ENCODE peak calls at places on chromosomes 7 and 10, in five cellular contexts. D is body of pancreas; A is coronary artery; O is A549; Z is CD8-positive, alpha-beta T cell. L is an unnamed sample.

GRCh38 chr7:105306160-105306784 is 82.4 kb downstream of the SRPK2 start:
- DNase-seq in D (no peak), A (no peak), O (no peak), Z (no peak), L (no peak)

GRCh38 chr7:64879097-64879730 is 23.9 kb upstream of the ZNF273 start:
- DNase-seq in D (no peak), A (peak; percentile 63), O (no peak), Z (no peak), L (no peak)

GRCh38 chr7:47428052-47428779 is 153.7 kb downstream of the TNS3 start:
- DNase-seq in D (no peak), A (peak; percentile 50), O (no peak), Z (no peak), L (no peak)

GRCh38 chr7:82778021-82778420 is 334.4 kb upstream of the CACNA2D1 start:
- DNase-seq in D (no peak), A (no peak), O (no peak), Z (no peak), L (no peak)

GRCh38 chr10:2341298-2341697 is 604.0 kb upstream of the ADARB2 start:
- DNase-seq in D (no peak), A (no peak), O (no peak), Z (no peak), L (no peak)

GRCh38 chr10:73843254-73843653 is 31.1 kb downstream of the CAMK2G start:
- DNase-seq in D (no peak), A (no peak), O (peak; percentile 30), Z (no peak), L (no peak)

GRCh38 chr10:24518981-24519597 is 204.6 kb downstream of the ARHGAP21 start:
- DNase-seq in D (peak; percentile 70), A (no peak), O (peak; percentile 57), Z (no peak), L (peak; percentile 21)

GRCh38 chr7:107937514-107937913 is 46.5 kb downstream of the DLD start:
- DNase-seq in D (no peak), A (no peak), O (no peak), Z (no peak), L (no peak)

GRCh38 chr10:43177588-43177987 is 39.3 kb downstream of the CSGALNACT2 start:
- DNase-seq in D (no peak), A (no peak), O (no peak), Z (no peak), L (no peak)

GRCh38 chr10:27744478-27745379 is 890 bp downstream of the MKX start:
- DNase-seq in D (peak; percentile 15), A (peak; percentile 81), O (peak; percentile 33), Z (peak; percentile 25), L (no peak)

GRCh38 chr10:124744047-124744687 is at the start of gene FAM53B:
- DNase-seq in D (peak; percentile 85), A (no peak), O (peak; percentile 82), Z (peak; percentile 80), L (no peak)

GRCh38 chr10:33478089-33478674 is 143.7 kb upstream of the NRP1 start:
- DNase-seq in D (no peak), A (no peak), O (no peak), Z (no peak), L (no peak)

GRCh38 chr10:133511907-133512528 is 15.1 kb upstream of the CYP2E1 start:
- DNase-seq in D (no peak), A (no peak), O (no peak), Z (no peak), L (no peak)

GRCh38 chr10:30591249-30591670 is 38.3 kb downstream of the LYZL2 start:
- DNase-seq in D (peak; percentile 33), A (no peak), O (peak; percentile 67), Z (no peak), L (peak; percentile 10)

GRCh38 chr10:133384071-133384470 is 5.0 kb downstream of the PAOX start:
- DNase-seq in D (no peak), A (no peak), O (no peak), Z (no peak), L (no peak)

GRCh38 chr10:95748349-95748748 is 7.6 kb upstream of the ENTPD1 start:
- DNase-seq in D (no peak), A (no peak), O (no peak), Z (no peak), L (no peak)

GRCh38 chr10:60171436-60172013 is 218.2 kb downstream of the ANK3 start:
- DNase-seq in D (no peak), A (no peak), O (peak; percentile 65), Z (no peak), L (no peak)

GRCh38 chr7:78149787-78150186 is 351.2 kb downstream of the PHTF2 start:
- DNase-seq in D (no peak), A (no peak), O (no peak), Z (no peak), L (peak; percentile 41)

GRCh38 chr7:22851140-22851539 is 28.5 kb upstream of the TOMM7 start:
- DNase-seq in D (no peak), A (no peak), O (no peak), Z (no peak), L (no peak)

GRCh38 chr10:82150123-82150900 is 275.3 kb downstream of the NRG3 start:
- DNase-seq in D (peak; percentile 30), A (no peak), O (peak; percentile 25), Z (no peak), L (no peak)

GRCh38 chr7:34720289-34720688 is 62.3 kb downstream of the NPSR1 start:
- DNase-seq in D (no peak), A (no peak), O (no peak), Z (no peak), L (no peak)

GRCh38 chr7:48250441-48250951 is 79.2 kb downstream of the ABCA13 start:
- DNase-seq in D (no peak), A (no peak), O (no peak), Z (no peak), L (no peak)

GRCh38 chr7:152336754-152337368 is 98.9 kb downstream of the KMT2C start:
- DNase-seq in D (no peak), A (no peak), O (peak; percentile 71), Z (no peak), L (no peak)

GRCh38 chr10:124632064-124632531 is 112.1 kb downstream of the FAM53B start:
- DNase-seq in D (peak; percentile 51), A (no peak), O (no peak), Z (peak; percentile 62), L (no peak)

GRCh38 chr10:5542100-5542499 is 17.3 kb downstream of the CALML3 start:
- DNase-seq in D (no peak), A (no peak), O (no peak), Z (no peak), L (no peak)

GRCh38 chr7:116139007-116139406 is 71.3 kb upstream of the TES start:
- DNase-seq in D (no peak), A (no peak), O (no peak), Z (no peak), L (no peak)

GRCh38 chr7:130921391-130922180 is 187.6 kb upstream of the KLF14 start:
- DNase-seq in D (no peak), A (peak; percentile 95), O (no peak), Z (no peak), L (peak; percentile 80)

GRCh38 chr7:42254217-42254616 is 17.2 kb upstream of the GLI3 start:
- DNase-seq in D (no peak), A (no peak), O (no peak), Z (no peak), L (no peak)

GRCh38 chr7:28065721-28066285 is 114.8 kb downstream of the JAZF1 start:
- DNase-seq in D (no peak), A (no peak), O (no peak), Z (no peak), L (no peak)

GRCh38 chr10:19572056-19572455 is 244.2 kb upstream of the PLXDC2 start:
- DNase-seq in D (no peak), A (no peak), O (no peak), Z (no peak), L (no peak)

GRCh38 chr10:31129261-31129660 is 97.6 kb upstream of the ZNF438 start:
- DNase-seq in D (no peak), A (peak; percentile 84), O (peak; percentile 71), Z (no peak), L (peak; percentile 90)

DNA sequence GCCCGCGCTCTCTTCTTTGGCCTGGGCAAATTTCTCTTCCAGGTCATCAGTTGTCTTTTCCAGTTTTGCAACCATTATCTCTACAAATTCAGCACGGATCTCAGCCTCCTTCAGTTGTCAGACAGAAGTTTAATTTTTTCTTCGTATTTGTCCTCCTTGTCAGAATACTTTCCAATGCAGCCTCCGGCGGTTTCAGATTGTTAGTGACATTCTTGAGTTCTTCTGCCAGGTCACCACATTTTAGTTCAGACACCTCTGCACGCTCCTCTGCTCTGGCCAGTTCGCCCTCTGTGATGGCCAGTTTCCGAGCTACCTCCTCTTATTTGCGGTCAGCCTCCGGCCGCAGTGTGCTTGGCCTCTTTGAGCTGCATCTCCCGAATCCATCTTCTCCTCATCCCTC is 32.8 kb upstream of the CPN1 start:
- DNase-seq in D (no peak), A (no peak), O (no peak), Z (no peak), L (no peak)
- H3K27ac ChIP-seq in D (no peak overlapping the region), A (no peak overlapping the region), O (no peak overlapping the region), Z (no peak overlapping the region), L (no peak overlapping the region)

DNA sequence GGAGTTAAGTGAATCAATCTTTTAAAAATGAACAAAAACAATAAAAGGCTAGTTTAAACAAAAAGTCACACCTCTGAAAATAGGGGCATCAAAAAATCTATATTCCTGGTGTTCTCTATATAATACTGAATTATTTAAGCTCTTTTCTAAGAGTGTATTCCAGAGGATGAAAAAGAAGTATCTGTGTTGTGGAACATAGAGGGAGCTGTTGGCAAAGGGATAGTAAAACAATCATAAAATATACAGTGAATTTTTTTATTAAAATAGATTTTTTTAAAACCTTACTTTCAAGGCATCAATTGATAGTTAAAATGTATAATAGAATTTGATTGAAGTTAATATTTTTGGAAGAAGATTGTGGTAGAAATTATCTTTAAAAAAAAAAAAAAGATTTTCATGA is 1409.1 kb upstream of the CELF2 start:
- DNase-seq in D (no peak), A (no peak), O (no peak), Z (no peak), L (no peak)
- TF ChIP-seq CTCF in D (no peak), A (peak; percentile 12), O (no peak), Z (no peak), L (peak; percentile 68)

DNA sequence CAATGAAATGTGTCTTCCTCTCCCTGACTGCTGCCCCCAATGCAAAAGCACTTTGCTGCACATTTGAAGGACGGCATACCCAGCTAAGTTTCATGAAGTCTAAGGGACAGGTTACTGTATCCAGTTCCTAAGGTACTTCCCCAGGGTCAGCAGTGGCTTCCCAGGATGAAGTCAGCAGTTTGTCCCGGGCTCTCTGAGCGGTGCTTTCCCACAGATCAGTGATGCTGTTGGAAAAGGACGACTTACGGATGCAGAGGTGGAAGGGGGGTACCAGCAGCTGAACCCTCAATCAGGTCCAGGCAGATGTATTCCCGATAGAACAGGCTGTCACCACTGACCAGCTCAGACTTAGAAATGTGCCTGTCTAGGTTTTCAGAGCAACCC is 303.5 kb downstream of the PRPF18 start:
- DNase-seq in D (no peak), A (no peak), O (no peak), Z (no peak), L (no peak)
- H3K27ac ChIP-seq in D (no peak overlapping the region), A (peak overlapping the region; percentile 94), O (no peak overlapping the region), Z (no peak overlapping the region), L (peak overlapping the region; percentile 33)

GRCh38 chr10:87817873-87818504 is at the start of gene ATAD1:
- DNase-seq in D (peak; percentile 86), A (peak; percentile 84), O (peak; percentile 93), Z (peak; percentile 91), L (peak; percentile 44)
- TF ChIP-seq CTCF in D (peak; percentile 35), A (no peak), O (no peak), Z (peak; percentile 20), L (peak; percentile 34)